ENCODE peak calls at places on chromosomes 4 and X, in five cellular contexts. T is mesendoderm, E is NT2/D1, A is fibroblast of lung, S is PC-3. M is an unnamed sample. For H3K4me1, the result is how much of the 10 kb centered on the place peaks cover.

GRCh38 chrX:13009256-13009655 is 34.3 kb downstream of the TMSB4X start:
- DNase-seq in T (no peak), A (peak), S (peak), E (no peak), M (no peak)

GRCh38 chrX:57817302-57817701 is 93.0 kb downstream of the ZXDA start:
- DNase-seq in S (peak), E (no peak), T (no peak), A (no peak), M (no peak)

GRCh38 chr4:150518559-150518958 is 63.4 kb upstream of the MAB21L2 start:
- DNase-seq in E (no peak), S (peak), A (peak), T (peak), M (no peak)

GRCh38 chr4:180009316-180009715 is 2233.9 kb upstream of the TENM3 start:
- DNase-seq in S (no peak), T (no peak), A (no peak), E (no peak), M (no peak)

GRCh38 chrX:153460826-153461225 is 9.6 kb downstream of the HAUS7 start:
- DNase-seq in E (no peak), T (peak), S (peak), A (peak), M (peak)

GRCh38 chr4:172390341-172390740 is 577.1 kb downstream of the GALNTL6 start:
- DNase-seq in S (no peak), A (no peak), T (no peak), E (no peak), M (no peak)

GRCh38 chr4:6855692-6856297 is 53.8 kb upstream of the TBC1D14 start:
- DNase-seq in E (no peak), S (peak), T (no peak), A (peak), M (no peak)

GRCh38 chr4:94641702-94642560 is 115.8 kb upstream of the BMPR1B start:
- DNase-seq in S (peak), A (peak), E (no peak), T (no peak), M (no peak)

GRCh38 chr4:78610546-78611214 is 59.1 kb downstream of the ANXA3 start:
- DNase-seq in T (no peak), A (peak), E (no peak), S (no peak), M (no peak)

GRCh38 chr4:80798082-80798481 is 232.4 kb upstream of the BMP3 start:
- DNase-seq in E (no peak), S (peak), A (no peak), T (peak), M (no peak)

GRCh38 chrX:78555401-78555980 is 103.6 kb downstream of the RTL3 start:
- DNase-seq in A (no peak), T (no peak), E (no peak), S (peak), M (no peak)

GRCh38 chrX:70478521-70478920 is 33.9 kb downstream of the DLG3 start:
- DNase-seq in T (no peak), S (no peak), E (no peak), A (no peak), M (no peak)

GRCh38 chrX:70477734-70478075 is 33.1 kb downstream of the DLG3 start:
- DNase-seq in A (no peak), E (no peak), S (no peak), T (no peak), M (no peak)

GRCh38 chrX:70480660-70481018 is 36.0 kb downstream of the DLG3 start:
- DNase-seq in S (no peak), A (peak), T (no peak), E (no peak), M (no peak)

GRCh38 chrX:70479970-70480659 is 35.5 kb downstream of the DLG3 start:
- DNase-seq in S (peak), T (peak), E (no peak), A (no peak), M (peak)

DNA sequence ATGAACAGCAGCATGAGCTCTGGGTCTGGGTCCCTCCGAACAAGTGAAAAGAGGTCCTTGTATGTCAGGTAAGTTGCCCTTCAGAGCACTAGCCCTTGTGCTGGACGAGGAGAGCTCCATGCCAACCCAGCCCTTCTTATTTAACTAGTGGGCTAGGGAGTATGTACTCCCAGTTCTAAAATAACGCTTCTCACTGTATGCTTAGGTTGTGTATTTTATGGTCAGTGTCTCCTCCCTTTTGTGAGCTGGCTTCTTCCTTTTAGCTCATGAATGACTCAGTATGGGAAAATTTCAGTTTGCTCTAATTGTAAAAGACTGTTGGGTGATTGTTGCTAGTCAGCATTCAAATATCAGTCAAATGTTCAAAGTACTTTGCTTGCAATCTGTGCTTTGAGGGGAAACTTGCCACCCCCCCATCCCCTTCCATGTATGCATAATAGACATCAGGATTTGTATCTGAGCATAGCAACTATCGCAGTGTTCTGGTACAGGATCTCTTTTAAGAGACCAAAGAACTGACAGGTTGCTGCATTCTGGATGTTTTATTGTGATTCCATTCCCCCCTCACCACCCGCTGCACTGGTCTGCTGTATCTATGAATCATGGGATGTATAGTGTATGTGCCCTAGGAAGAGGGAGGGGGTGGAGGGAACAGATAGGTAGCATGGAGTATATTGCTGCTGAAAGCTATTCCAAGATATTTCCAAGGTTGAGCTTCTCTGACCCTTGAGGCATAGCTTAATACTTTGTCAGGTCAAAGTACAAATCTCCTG is 34.7 kb downstream of the DLG3 start:
- DNase-seq in T (no peak), S (peak), A (peak), E (no peak), M (no peak)
- H3K4me3 ChIP-seq in T (no peak), S (peak), A (peak), E (no peak), M (no peak)

GRCh38 chr4:168842186-168842585 is 167.9 kb downstream of the CBR4 start:
- DNase-seq in T (no peak), A (peak), S (no peak), E (no peak), M (no peak)

GRCh38 chr4:168839758-168840385 is 170.2 kb downstream of the CBR4 start:
- DNase-seq in E (no peak), S (no peak), A (no peak), T (no peak), M (no peak)

GRCh38 chr4:168841682-168842019 is 168.4 kb downstream of the CBR4 start:
- DNase-seq in S (no peak), E (no peak), T (no peak), A (no peak), M (no peak)

GRCh38 chr4:168840386-168840763 is 169.7 kb downstream of the CBR4 start:
- DNase-seq in E (no peak), A (peak), T (no peak), S (no peak), M (no peak)

DNA sequence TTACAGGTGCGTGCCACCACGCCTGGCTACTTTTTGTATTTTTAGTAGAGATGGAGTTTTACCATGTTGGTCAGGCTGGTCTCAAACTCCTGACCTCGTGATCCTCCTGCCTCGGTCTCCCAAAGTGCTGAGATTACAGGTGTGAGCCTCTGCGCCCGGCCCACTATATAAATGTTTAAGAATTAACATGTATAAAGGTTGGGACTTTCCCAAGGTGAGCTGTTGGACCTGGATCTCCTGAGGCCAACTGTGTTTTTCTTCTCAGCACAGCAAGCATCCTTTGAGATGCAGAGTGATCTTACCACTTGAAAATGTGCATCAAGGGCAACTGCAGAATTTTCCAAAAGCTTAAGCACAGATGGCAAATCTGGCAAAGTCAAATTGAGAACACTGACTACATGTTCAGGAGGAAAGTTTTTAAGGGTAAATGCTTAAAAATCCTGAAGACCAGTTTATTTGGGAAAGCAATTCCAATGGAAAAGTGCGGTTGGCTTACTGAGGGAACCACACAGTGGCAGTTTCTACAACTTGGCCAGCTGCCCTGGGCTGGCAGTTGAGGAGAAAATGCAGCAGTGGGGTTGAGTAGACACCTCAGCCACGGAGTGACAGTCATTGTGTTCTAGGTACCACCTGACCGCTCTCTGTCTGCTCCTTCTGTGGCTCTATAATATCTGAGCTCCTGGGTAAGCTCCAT is 168.9 kb downstream of the CBR4 start:
- DNase-seq in E (no peak), A (peak), S (no peak), T (no peak), M (no peak)
- H3K4me1 ChIP-seq in E (under half), A (under half), S (under half), T (under half), M (under half)

GRCh38 chrX:2388669-2389068 is 112.1 kb downstream of the DHRSX start:
- DNase-seq in A (no peak), E (no peak), S (no peak), T (no peak), M (no peak)
- H3K9ac ChIP-seq in A (no peak), E (no peak), S (no peak), T (no peak), M (no peak)

GRCh38 chrX:99091459-99091858 is 1318.6 kb downstream of the PCDH19 start:
- DNase-seq in E (no peak), T (no peak), S (no peak), A (no peak), M (no peak)

GRCh38 chrX:99095965-99096364 is 1314.1 kb downstream of the PCDH19 start:
- DNase-seq in S (no peak), A (no peak), T (no peak), E (no peak), M (no peak)
- H3K4me3 ChIP-seq in S (no peak), A (no peak), T (no peak), E (no peak), M (no peak)

DNA sequence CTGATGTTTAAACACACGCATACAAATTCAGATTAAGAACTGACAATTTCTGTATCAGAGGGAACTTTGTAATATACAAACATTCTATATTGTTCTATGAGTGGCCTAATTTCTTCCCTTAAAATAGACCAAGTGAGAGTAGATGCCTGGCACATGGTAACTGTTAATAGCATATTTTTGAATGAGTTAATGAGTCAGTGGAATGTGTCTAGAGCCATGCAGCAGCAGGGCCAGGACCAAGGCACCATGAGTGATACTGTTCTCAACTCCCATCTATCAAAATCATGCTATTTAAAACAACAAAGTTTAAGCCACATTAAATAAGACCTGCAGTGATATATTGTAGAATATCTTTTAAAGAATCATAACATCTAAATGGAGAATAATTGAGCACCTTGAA is 98.3 kb downstream of the ARHGAP24 start:
- DNase-seq in E (no peak), T (no peak), S (no peak), A (peak), M (no peak)
- H3K4me1 ChIP-seq in E (under half), T (under half), S (under half), A (under half), M (under half)